ENCODE peak calls at places on chromosomes 6 and 20, in seven cellular contexts. E is MM.1S, N is AG09319, O is NCI-H2171 treated with DMSO at 0.1 percent for 48 hours, A is EL, T is NCI-H524 treated with DMSO at 0.1 percent for 48 hours, B is psoas muscle. J is an unnamed sample.

GRCh38 chr6:1771324-1771723 is 161.6 kb downstream of the FOXC1 start:
- DNase-seq in E (no peak), N (no peak), O (no peak), A (peak; percentile 60), T (no peak), B (no peak), J (no peak)

GRCh38 chr20:45539382-45539781 is at the start of gene WFDC6:
- DNase-seq in E (no peak), N (no peak), O (no peak), A (no peak), T (no peak), B (no peak), J (no peak)

GRCh38 chr20:56393133-56393472 is 658 bp downstream of the CSTF1 start:
- DNase-seq in E (no peak), N (no peak), O (peak; percentile 67), A (no peak), T (no peak), B (no peak), J (no peak)

GRCh38 chr6:113168057-113168456 is 689.1 kb upstream of the MARCKS start:
- DNase-seq in E (no peak), N (no peak), O (no peak), A (no peak), T (no peak), B (no peak), J (no peak)

GRCh38 chr6:16140607-16141006 is 11.7 kb downstream of the MYLIP start:
- DNase-seq in E (no peak), N (no peak), O (peak; percentile 84), A (no peak), T (peak; percentile 47), B (no peak), J (no peak)

GRCh38 chr6:38080349-38080748 is 260.8 kb downstream of the ZFAND3 start:
- DNase-seq in E (no peak), N (no peak), O (no peak), A (peak; percentile 51), T (no peak), B (no peak), J (no peak)

GRCh38 chr20:57686931-57687652 is 22.7 kb downstream of the PMEPA1 start:
- DNase-seq in E (no peak), N (no peak), O (no peak), A (no peak), T (no peak), B (no peak), J (no peak)

GRCh38 chr6:168574075-168574698 is 133.2 kb downstream of the SMOC2 start:
- DNase-seq in E (no peak), N (no peak), O (no peak), A (no peak), T (no peak), B (no peak), J (no peak)

GRCh38 chr6:72182337-72183246 is 296.2 kb downstream of the RIMS1 start:
- DNase-seq in E (peak; percentile 91), N (no peak), O (peak; percentile 55), A (peak; percentile 31), T (peak; percentile 25), B (peak; percentile 52), J (peak; percentile 71)

GRCh38 chr6:12233693-12234551 is 56.2 kb upstream of the EDN1 start:
- DNase-seq in E (peak; percentile 80), N (peak; percentile 45), O (peak; percentile 46), A (peak; percentile 86), T (peak; percentile 9), B (no peak), J (peak; percentile 58)

GRCh38 chr20:52219441-52219840 is 27.9 kb upstream of the ZFP64 start:
- DNase-seq in E (peak; percentile 18), N (no peak), O (no peak), A (peak; percentile 5), T (no peak), B (no peak), J (no peak)

GRCh38 chr20:34362502-34363061 is 491 bp upstream of the ITCH start:
- DNase-seq in E (no peak), N (no peak), O (no peak), A (no peak), T (no peak), B (no peak), J (no peak)

GRCh38 chr6:139007428-139007827 is 19.4 kb upstream of the REPS1 start:
- DNase-seq in E (no peak), N (no peak), O (no peak), A (no peak), T (no peak), B (no peak), J (no peak)

GRCh38 chr20:6420336-6420735 is 297.5 kb upstream of the FERMT1 start:
- DNase-seq in E (no peak), N (no peak), O (no peak), A (no peak), T (no peak), B (no peak), J (no peak)

GRCh38 chr6:43939281-43940070 is 169.5 kb downstream of the VEGFA start:
- DNase-seq in E (no peak), N (no peak), O (no peak), A (no peak), T (no peak), B (no peak), J (no peak)

GRCh38 chr6:152146385-152146784 is 338.9 kb downstream of the ESR1 start:
- DNase-seq in E (no peak), N (no peak), O (no peak), A (peak; percentile 86), T (no peak), B (no peak), J (no peak)

GRCh38 chr20:32387262-32387661 is 29.1 kb downstream of the ASXL1 start:
- DNase-seq in E (no peak), N (no peak), O (no peak), A (peak; percentile 21), T (no peak), B (no peak), J (no peak)

GRCh38 chr6:41901882-41902519 is 6.8 kb upstream of the USP49 start:
- DNase-seq in E (no peak), N (no peak), O (no peak), A (peak; percentile 18), T (no peak), B (no peak), J (no peak)

GRCh38 chr6:33171096-33171888 is 21.0 kb downstream of the COL11A2 start:
- DNase-seq in E (no peak), N (no peak), O (no peak), A (no peak), T (no peak), B (peak; percentile 38), J (no peak)

GRCh38 chr6:72175936-72176335 is 289.6 kb downstream of the RIMS1 start:
- DNase-seq in E (no peak), N (no peak), O (no peak), A (no peak), T (no peak), B (no peak), J (no peak)

GRCh38 chr6:91824346-91824745 is 1237.5 kb upstream of the MAP3K7 start:
- DNase-seq in E (no peak), N (no peak), O (no peak), A (no peak), T (no peak), B (no peak), J (no peak)

GRCh38 chr6:99514089-99514488 is 1.1 kb downstream of the USP45 start:
- DNase-seq in E (no peak), N (no peak), O (no peak), A (peak; percentile 9), T (no peak), B (no peak), J (no peak)

J was measured in HEK293T.